ENCODE peak calls at places on chromosomes 12 and 14, in four cellular contexts. W is GM19239; A is HEK293T; O is Jurkat, Clone E6-1. D is an unnamed sample.

GRCh38 chr12:70876952-70877351 is 43.6 kb downstream of the PTPRR start:
- DNase-seq in W (no peak), A (no peak), O (no peak), D (no peak)

GRCh38 chr12:5587701-5588100 is 155.8 kb downstream of the NTF3 start:
- DNase-seq in W (no peak), A (no peak), O (no peak), D (no peak)

GRCh38 chr14:61381589-61381988 is 60.2 kb downstream of the PRKCH start:
- DNase-seq in W (no peak), A (no peak), O (no peak), D (no peak)

GRCh38 chr12:108477055-108477880 is 37.8 kb upstream of the FICD start:
- DNase-seq in W (no peak), A (no peak), O (no peak), D (no peak)

GRCh38 chr12:95548056-95548538 is 3.2 kb downstream of the USP44 start:
- DNase-seq in W (no peak), A (peak), O (no peak), D (peak)

GRCh38 chr12:25817166-25817565 is 141.3 kb upstream of the RASSF8 start:
- DNase-seq in W (no peak), A (no peak), O (no peak), D (no peak)

GRCh38 chr14:77580964-77581505 is 35.4 kb downstream of the SPTLC2 start:
- DNase-seq in W (peak), A (peak), O (peak), D (no peak)

GRCh38 chr14:89489796-89490506 is 72.9 kb upstream of the FOXN3 start:
- DNase-seq in W (no peak), A (no peak), O (no peak), D (no peak)

GRCh38 chr14:97709552-97709951 is 912.4 kb downstream of the VRK1 start:
- DNase-seq in W (no peak), A (no peak), O (peak), D (no peak)

GRCh38 chr14:34920339-34920738 is 45.2 kb upstream of the BAZ1A start:
- DNase-seq in W (no peak), A (no peak), O (no peak), D (no peak)

GRCh38 chr14:99589031-99589441 is 15.0 kb downstream of the CCDC85C start:
- DNase-seq in W (no peak), A (no peak), O (peak), D (no peak)

GRCh38 chr14:104598039-104598438 is 6.5 kb downstream of the TMEM179 start:
- DNase-seq in W (no peak), A (no peak), O (no peak), D (no peak)

GRCh38 chr12:42636993-42637392 is 47.4 kb upstream of the PRICKLE1 start:
- DNase-seq in W (no peak), A (no peak), O (no peak), D (no peak)

GRCh38 chr12:2804390-2805145 is 7.9 kb upstream of the ITFG2 start:
- DNase-seq in W (no peak), A (no peak), O (no peak), D (no peak)

GRCh38 chr12:53217049-53217929 is 10.2 kb upstream of the ITGB7 start:
- DNase-seq in W (no peak), A (no peak), O (no peak), D (no peak)

GRCh38 chr12:6538420-6539275 is 4.3 kb downstream of the GAPDH start:
- DNase-seq in W (no peak), A (peak), O (peak), D (no peak)

GRCh38 chr14:51504626-51505025 is 147.1 kb upstream of the FRMD6 start:
- DNase-seq in W (no peak), A (no peak), O (no peak), D (no peak)

GRCh38 chr12:124523071-124523470 is 44.3 kb downstream of the NCOR2 start:
- DNase-seq in W (no peak), A (no peak), O (no peak), D (no peak)

D was measured in endothelial cell.